ENCODE peak calls at places on chromosomes 13 and 19, in five cellular contexts. V, Y, L, D and W are unnamed samples.

GRCh38 chr19:46040952-46041500 is at the start of gene IGFL4:
- DNase-seq in V (no peak), Y (no peak), L (no peak), D (no peak), W (no peak)

GRCh38 chr13:80923907-80924306 is 583.0 kb upstream of the SPRY2 start:
- DNase-seq in V (no peak), Y (peak; percentile 3), L (no peak), D (no peak), W (no peak)

GRCh38 chr13:111908391-111908790 is 158.6 kb upstream of the SOX1 start:
- DNase-seq in V (no peak), Y (no peak), L (peak; percentile 38), D (no peak), W (no peak)

GRCh38 chr19:20165971-20166592 is 932 bp upstream of the ZNF486 start:
- DNase-seq in V (peak; percentile 40), Y (no peak), L (no peak), D (no peak), W (no peak)

GRCh38 chr13:19587635-19588300 is 26.4 kb upstream of the TPTE2 start:
- DNase-seq in V (peak; percentile 70), Y (peak; percentile 45), L (no peak), D (no peak), W (no peak)

GRCh38 chr19:892243-892996 is 567 bp downstream of the MED16 start:
- DNase-seq in V (no peak), Y (peak; percentile 82), L (no peak), D (peak; percentile 65), W (peak; percentile 72)

GRCh38 chr13:72508392-72508791 is 219.0 kb downstream of the MZT1 start:
- DNase-seq in V (no peak), Y (no peak), L (no peak), D (no peak), W (no peak)

GRCh38 chr13:91326156-91326555 is 21.3 kb upstream of the MIR17HG start:
- DNase-seq in V (no peak), Y (no peak), L (no peak), D (no peak), W (no peak)

GRCh38 chr19:37251308-37252229 is 33.6 kb downstream of the ZNF383 start:
- DNase-seq in V (no peak), Y (peak; percentile 92), L (no peak), D (peak; percentile 17), W (peak; percentile 53)

GRCh38 chr19:52221831-52222375 is 32.1 kb downstream of the PPP2R1A start:
- DNase-seq in V (no peak), Y (no peak), L (no peak), D (no peak), W (no peak)

GRCh38 chr19:8826371-8826770 is 5.7 kb downstream of the ZNF558 start:
- DNase-seq in V (no peak), Y (no peak), L (no peak), D (no peak), W (no peak)

DNA sequence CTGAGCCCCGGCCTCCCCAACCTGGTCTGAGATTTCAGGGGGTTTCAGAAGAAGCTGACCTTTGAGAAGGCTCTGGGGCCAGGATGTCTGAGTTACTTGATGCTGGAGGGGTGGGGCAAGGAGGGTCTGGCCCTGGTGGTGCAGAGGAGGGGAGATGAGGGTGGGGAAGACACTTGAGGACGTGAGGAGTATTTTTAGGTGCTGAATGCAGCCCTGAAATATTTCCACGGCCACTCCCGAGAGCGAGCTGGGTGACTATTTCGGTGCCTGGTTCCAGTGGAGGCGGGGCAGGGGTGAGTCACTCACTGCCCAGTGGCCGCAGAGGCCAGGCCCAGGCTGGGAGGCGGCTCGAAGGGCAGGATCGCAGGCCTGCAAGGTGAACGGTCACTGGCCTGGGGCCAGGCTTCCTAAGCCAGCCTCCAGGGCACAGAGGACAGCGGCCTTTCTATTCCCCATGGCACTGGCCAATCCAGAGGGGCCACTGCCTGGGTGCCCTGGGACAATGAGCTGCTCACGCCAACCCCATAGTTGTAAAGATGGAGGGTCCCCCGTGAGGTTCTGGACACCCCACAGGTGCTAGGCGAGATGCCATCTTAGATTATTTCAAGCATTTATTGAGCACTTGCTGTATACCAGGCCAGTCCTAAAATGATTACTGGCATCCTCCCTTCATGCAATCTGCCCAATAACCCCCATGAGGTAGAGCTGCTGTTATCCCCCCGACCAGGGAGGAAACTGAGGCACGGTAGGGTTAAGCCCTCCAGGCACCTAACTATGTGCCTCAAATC is 19.7 kb upstream of the JUND start:
- DNase-seq in V (no peak), Y (no peak), L (no peak), D (no peak), W (no peak)
- TF ChIP-seq POLR2AphosphoS5 in V (no peak), Y (peak; percentile 37), L (no peak), D (no peak), W (no peak)

DNA sequence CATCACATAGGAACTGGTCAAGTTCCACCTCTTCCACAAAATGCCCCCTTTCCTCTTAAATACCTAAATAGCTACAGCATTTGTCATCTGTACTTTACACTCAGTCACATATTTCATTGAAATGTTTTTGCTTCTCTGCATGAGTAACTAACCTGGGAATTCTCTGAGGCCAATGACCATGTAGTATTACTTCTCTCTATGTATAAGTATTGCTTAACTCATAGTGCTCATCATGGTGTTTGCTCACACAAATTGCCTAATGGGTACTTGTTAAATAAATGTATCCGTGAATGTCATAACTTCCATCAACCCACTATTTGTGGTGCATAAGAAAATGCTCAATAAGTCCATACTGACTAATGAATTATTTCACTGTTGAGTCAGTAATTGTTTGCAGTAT is 115.5 kb downstream of the FGF14 start:
- DNase-seq in V (peak; percentile 53), Y (no peak), L (no peak), D (no peak), W (no peak)
- TF ChIP-seq TAF1 in V (no peak), Y (no peak), L (no peak), D (no peak), W (no peak)

GRCh38 chr19:16374436-16374835 is 49.8 kb downstream of the KLF2 start:
- DNase-seq in V (no peak), Y (no peak), L (no peak), D (no peak), W (no peak)

GRCh38 chr19:16373989-16374388 is 49.4 kb downstream of the KLF2 start:
- DNase-seq in V (no peak), Y (no peak), L (no peak), D (no peak), W (no peak)

GRCh38 chr19:16373079-16373478 is 48.5 kb downstream of the KLF2 start:
- DNase-seq in V (no peak), Y (no peak), L (no peak), D (no peak), W (no peak)

GRCh38 chr19:16372065-16372915 is 47.7 kb downstream of the KLF2 start:
- DNase-seq in V (no peak), Y (no peak), L (no peak), D (no peak), W (no peak)

DNA sequence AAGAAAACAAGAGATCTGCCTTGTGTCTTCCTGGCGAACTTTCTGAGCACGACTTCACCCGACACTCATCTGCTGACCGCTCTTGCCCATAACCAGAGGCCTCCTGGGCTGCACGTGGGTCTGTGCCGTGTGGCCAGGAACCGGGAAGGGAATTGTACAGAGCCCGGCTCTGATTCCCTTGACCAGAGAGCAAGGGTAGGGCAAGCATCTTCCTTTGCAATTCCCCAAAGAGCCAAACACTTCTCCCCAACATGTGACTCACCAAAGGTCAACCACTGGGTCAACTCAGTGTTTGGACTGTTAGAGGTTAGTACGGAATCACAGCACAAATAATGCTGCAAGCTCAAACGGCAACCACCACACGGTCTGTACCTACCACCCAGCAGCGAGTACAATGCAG is 48.9 kb downstream of the KLF2 start:
- DNase-seq in V (peak; percentile 70), Y (no peak), L (no peak), D (no peak), W (no peak)
- TF ChIP-seq POLR2AphosphoS5 in V (no peak), Y (no peak), L (no peak), D (no peak), W (no peak)

DNA sequence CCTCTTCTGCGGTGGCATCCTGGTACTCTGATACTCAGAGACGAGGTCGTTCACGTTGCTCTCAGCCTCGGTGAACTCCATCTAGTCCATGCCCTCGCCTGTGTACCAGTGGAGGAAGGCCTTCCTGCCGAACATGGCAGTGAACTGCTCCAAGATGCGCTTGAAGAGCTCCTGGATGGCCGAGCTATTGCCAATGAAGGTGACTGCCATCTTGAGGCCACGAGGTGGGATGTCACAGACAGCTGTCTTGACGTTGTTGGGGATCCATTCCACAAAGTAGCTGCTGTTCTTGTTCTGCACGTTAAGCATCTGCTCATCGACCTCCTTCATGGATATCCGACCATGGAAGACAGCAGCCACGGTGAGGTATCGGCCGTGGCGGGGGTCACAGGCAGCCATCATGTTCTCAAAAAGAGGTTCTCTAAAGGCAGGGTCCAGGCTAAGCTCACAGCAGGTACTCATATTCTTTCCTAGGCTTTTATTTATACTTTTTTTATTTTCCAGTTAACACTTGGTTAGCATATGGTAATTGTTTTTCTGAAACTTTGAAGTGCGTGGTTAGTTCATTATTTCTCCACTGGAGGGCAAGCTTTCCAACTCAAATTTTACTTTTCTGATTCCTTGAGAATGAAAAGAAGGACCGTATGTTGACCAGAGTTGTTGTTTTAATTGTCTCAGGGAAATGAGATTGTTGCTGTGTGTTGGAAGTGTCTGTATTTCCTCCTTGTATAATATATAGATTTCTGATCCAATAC is 72.4 kb upstream of the RGCC start:
- DNase-seq in V (no peak), Y (no peak), L (no peak), D (no peak), W (no peak)
- TF ChIP-seq TAF1 in V (no peak), Y (no peak), L (no peak), D (no peak), W (no peak)

GRCh38 chr19:41810301-41810700 is 13.9 kb downstream of the CEACAM3 start:
- DNase-seq in V (no peak), Y (no peak), L (no peak), D (no peak), W (no peak)
- TF ChIP-seq POLR2AphosphoS5 in V (no peak), Y (no peak), L (no peak), D (no peak), W (no peak)